ENCODE peak calls at places on chromosomes 3 and 15, in eight cellular contexts. L is psoas muscle; D is fibroblast of mammary gland; M is cardiac muscle cell; Z is cardiac fibroblast; B is brain microvascular endothelial cell; Y is tibial artery; C is CD8-positive, alpha-beta T cell. Q is an unnamed sample.

GRCh38 chr15:67175643-67176071 is 78.8 kb downstream of the AAGAB start:
- DNase-seq in L (peak), D (peak), M (no peak), Z (peak), B (no peak), Y (peak), C (no peak), Q (no peak)

GRCh38 chr3:195109098-195109657 is 161.8 kb downstream of the XXYLT1 start:
- DNase-seq in L (no peak), D (no peak), M (no peak), Z (no peak), B (no peak), Y (peak), C (no peak), Q (no peak)

GRCh38 chr3:130894130-130894872 is 417 bp downstream of the ATP2C1 start:
- DNase-seq in L (peak), D (no peak), M (peak), Z (peak), B (peak), Y (peak), C (peak), Q (no peak)

GRCh38 chr3:40079203-40079844 is 230.2 kb upstream of the EIF1B start:
- DNase-seq in L (no peak), D (peak), M (no peak), Z (peak), B (peak), Y (no peak), C (no peak), Q (no peak)

GRCh38 chr15:81174759-81175327 is 21.8 kb upstream of the IL16 start:
- DNase-seq in L (no peak), D (no peak), M (peak), Z (no peak), B (no peak), Y (no peak), C (no peak), Q (no peak)

GRCh38 chr15:43208052-43209002 is 12.5 kb downstream of the EPB42 start:
- DNase-seq in L (no peak), D (no peak), M (no peak), Z (no peak), B (no peak), Y (no peak), C (no peak), Q (no peak)

GRCh38 chr15:71162309-71162708 is 47.0 kb downstream of the THSD4 start:
- DNase-seq in L (no peak), D (no peak), M (no peak), Z (no peak), B (no peak), Y (no peak), C (no peak), Q (no peak)

GRCh38 chr3:13385373-13385965 is 34.7 kb downstream of the NUP210 start:
- DNase-seq in L (no peak), D (no peak), M (no peak), Z (no peak), B (no peak), Y (no peak), C (no peak), Q (no peak)

GRCh38 chr3:191138937-191139336 is 60.1 kb upstream of the OSTN start:
- DNase-seq in L (no peak), D (no peak), M (no peak), Z (no peak), B (no peak), Y (no peak), C (no peak), Q (no peak)

GRCh38 chr3:134064081-134064480 is 34.4 kb upstream of the SLCO2A1 start:
- DNase-seq in L (no peak), D (no peak), M (no peak), Z (no peak), B (no peak), Y (no peak), C (no peak), Q (no peak)

GRCh38 chr15:101454365-101454764 is 35.1 kb downstream of the PCSK6 start:
- DNase-seq in L (no peak), D (no peak), M (no peak), Z (no peak), B (no peak), Y (no peak), C (no peak), Q (no peak)

GRCh38 chr15:66701422-66702034 is 508 bp upstream of the SMAD6 start:
- DNase-seq in L (peak), D (peak), M (peak), Z (no peak), B (peak), Y (peak), C (peak), Q (no peak)

GRCh38 chr3:43620953-43621405 is 832 bp downstream of the ANO10 start:
- DNase-seq in L (no peak), D (no peak), M (no peak), Z (peak), B (peak), Y (no peak), C (no peak), Q (no peak)

GRCh38 chr3:196168808-196169391 is 42.3 kb downstream of the ZDHHC19 start:
- DNase-seq in L (peak), D (no peak), M (no peak), Z (no peak), B (no peak), Y (no peak), C (no peak), Q (no peak)

GRCh38 chr3:31699309-31699953 is 166.7 kb downstream of the STT3B start:
- DNase-seq in L (no peak), D (peak), M (no peak), Z (no peak), B (peak), Y (no peak), C (no peak), Q (no peak)

GRCh38 chr15:77027111-77027696 is 32.3 kb downstream of the PSTPIP1 start:
- DNase-seq in L (peak), D (no peak), M (no peak), Z (no peak), B (no peak), Y (peak), C (peak), Q (no peak)

GRCh38 chr3:151156618-151157216 is 46.3 kb downstream of the GPR171 start:
- DNase-seq in L (no peak), D (peak), M (peak), Z (peak), B (peak), Y (no peak), C (no peak), Q (peak)

GRCh38 chr3:138367912-138368311 is 19.5 kb downstream of the MRAS start:
- DNase-seq in L (peak), D (peak), M (no peak), Z (peak), B (no peak), Y (peak), C (no peak), Q (no peak)

GRCh38 chr3:123422457-123422856 is 26.4 kb downstream of the ADCY5 start:
- DNase-seq in L (no peak), D (no peak), M (no peak), Z (no peak), B (no peak), Y (no peak), C (no peak), Q (no peak)

DNA sequence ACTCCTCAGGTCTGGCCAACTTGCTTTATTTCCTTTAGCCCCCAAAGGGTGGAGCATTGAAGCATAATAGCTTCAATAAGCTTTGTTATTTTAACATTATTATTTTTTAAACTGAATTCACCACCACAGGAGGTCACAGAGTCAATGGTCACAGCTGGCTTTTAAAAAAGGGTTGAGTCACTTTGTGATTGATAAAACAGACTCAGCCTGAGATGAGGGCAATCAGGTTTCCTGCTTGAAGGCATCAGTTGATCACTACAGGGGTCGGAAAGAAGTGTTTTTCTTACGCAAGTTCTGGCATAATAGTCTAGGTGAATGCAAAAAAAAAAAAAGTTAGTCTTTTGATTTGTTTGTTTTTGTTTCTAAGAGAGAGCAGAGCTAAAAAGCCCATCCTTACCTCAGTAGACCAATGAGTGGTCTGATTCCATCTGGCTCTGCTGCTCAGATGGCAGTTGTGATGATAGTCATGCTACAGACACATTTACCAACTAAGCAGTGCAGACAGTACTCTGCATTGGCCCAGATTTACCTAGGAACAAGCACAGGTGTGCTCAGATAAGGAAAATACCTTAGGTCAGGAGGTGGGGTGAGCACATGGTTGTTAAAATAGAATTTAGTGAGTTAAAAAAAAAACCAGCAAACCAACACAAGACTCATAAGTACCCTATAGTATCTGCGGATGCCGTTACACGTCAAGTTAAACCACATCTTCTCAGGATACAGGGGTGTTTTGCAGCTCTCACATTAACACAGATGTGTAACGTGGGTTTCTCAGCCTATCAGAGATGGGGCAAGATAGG is 22.6 kb downstream of the ZNF80 start:
- DNase-seq in L (no peak), D (no peak), M (no peak), Z (no peak), B (no peak), Y (no peak), C (peak), Q (no peak)
- H3K4me3 ChIP-seq in L (no peak), D (peak), M (no peak), Z (no peak), B (peak), Y (no peak), C (peak), Q (peak)

GRCh38 chr3:55880357-55880756 is 393.3 kb upstream of the WNT5A start:
- DNase-seq in L (no peak), D (no peak), M (no peak), Z (no peak), B (no peak), Y (no peak), C (no peak), Q (no peak)

GRCh38 chr3:55873523-55874254 is 386.6 kb upstream of the WNT5A start:
- DNase-seq in L (no peak), D (no peak), M (no peak), Z (no peak), B (peak), Y (no peak), C (no peak), Q (no peak)

GRCh38 chr3:55875137-55875536 is 388.0 kb upstream of the WNT5A start:
- DNase-seq in L (no peak), D (no peak), M (no peak), Z (no peak), B (no peak), Y (no peak), C (no peak), Q (no peak)

GRCh38 chr3:55879901-55880331 is 392.8 kb upstream of the WNT5A start:
- DNase-seq in L (no peak), D (peak), M (no peak), Z (no peak), B (no peak), Y (no peak), C (no peak), Q (no peak)

GRCh38 chr3:55877703-55878102 is 390.6 kb upstream of the WNT5A start:
- DNase-seq in L (no peak), D (no peak), M (no peak), Z (no peak), B (no peak), Y (no peak), C (no peak), Q (no peak)
- TF ChIP-seq CTCF in L (no peak), D (no peak), M (no peak), Z (no peak), B (no peak), Y (no peak), C (no peak), Q (no peak)

GRCh38 chr15:58330836-58331561 is 100.8 kb upstream of the LIPC start:
- DNase-seq in L (no peak), D (peak), M (no peak), Z (no peak), B (no peak), Y (no peak), C (no peak), Q (no peak)

GRCh38 chr15:58332676-58333400 is 99.0 kb upstream of the LIPC start:
- DNase-seq in L (no peak), D (peak), M (no peak), Z (peak), B (peak), Y (no peak), C (no peak), Q (no peak)

GRCh38 chr15:58330468-58330793 is 101.4 kb upstream of the LIPC start:
- DNase-seq in L (no peak), D (no peak), M (no peak), Z (no peak), B (no peak), Y (no peak), C (no peak), Q (no peak)

GRCh38 chr15:58331562-58331902 is 100.3 kb upstream of the LIPC start:
- DNase-seq in L (no peak), D (no peak), M (no peak), Z (no peak), B (no peak), Y (no peak), C (no peak), Q (no peak)

DNA sequence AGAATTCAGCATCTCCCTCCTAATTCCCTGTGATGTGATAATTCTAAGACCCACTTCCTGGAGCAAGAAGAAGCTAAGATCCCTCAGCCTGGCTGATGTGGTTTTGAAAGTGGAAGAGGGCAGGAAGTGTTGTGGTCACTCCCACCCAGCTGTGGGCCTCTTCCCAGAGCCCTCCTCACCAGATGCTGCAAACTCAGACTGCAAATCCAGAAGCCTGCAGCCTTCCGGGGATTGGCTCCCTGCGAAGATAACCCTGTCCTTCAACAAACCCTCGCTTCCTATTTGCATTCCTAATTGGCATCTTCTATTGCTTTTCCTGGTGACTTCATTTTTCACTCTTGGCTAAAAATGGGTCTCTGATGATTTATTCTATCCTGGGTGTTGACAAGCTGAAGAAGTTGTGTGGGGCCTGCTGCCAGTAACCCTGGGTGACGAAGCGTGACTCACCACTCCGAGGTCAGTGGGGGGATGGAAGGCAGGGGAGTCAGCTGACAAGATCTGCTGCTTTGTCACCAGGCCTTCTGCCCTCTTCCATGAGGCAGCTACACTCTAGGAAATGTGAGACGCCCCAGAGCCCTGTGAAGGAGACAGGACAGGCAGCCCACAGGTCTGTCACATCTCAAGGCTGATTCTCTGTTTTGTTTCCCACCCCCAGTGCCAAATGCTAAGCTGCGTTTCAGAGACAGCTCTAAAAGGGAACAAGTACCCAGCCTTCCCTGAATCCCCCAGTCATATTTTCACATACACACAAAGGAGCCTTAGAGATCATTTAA is 99.7 kb upstream of the LIPC start:
- DNase-seq in L (peak), D (peak), M (peak), Z (peak), B (peak), Y (peak), C (peak), Q (peak)
- H3K4me3 ChIP-seq in L (peak), D (no peak), M (no peak), Z (no peak), B (peak), Y (no peak), C (no peak), Q (no peak)

DNA sequence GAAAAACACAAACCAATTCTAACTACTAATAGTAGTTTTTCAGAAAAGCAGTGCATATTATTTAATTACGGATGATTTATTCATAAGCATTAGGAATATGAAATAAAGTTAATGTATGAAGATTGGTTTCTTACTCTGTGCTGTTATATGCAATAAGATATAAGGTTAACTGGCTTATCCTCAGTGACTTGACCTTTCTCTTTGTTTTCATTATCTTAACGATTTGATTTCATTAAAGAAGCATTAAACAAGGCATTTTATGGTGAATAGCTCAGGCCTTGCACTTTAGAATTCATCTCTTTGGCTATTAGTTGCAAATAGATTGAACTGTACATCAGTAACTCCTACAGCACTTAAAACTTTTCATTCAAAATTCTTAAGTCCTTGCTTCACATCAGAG is 28.9 kb downstream of the RAP2B start:
- DNase-seq in L (no peak), D (no peak), M (no peak), Z (no peak), B (no peak), Y (no peak), C (no peak), Q (no peak)
- TF ChIP-seq CTCF in L (no peak), D (no peak), M (no peak), Z (no peak), B (no peak), Y (no peak), C (no peak), Q (no peak)

GRCh38 chr15:73996939-73997338 is 2.4 kb downstream of the PML start:
- DNase-seq in L (no peak), D (peak), M (no peak), Z (peak), B (peak), Y (no peak), C (peak), Q (no peak)
- H3K4me3 ChIP-seq in L (peak), D (peak), M (no peak), Z (peak), B (peak), Y (peak), C (peak), Q (peak)

GRCh38 chr3:192918275-192918588 is 576 bp upstream of the MB21D2 start:
- DNase-seq in L (no peak), D (no peak), M (no peak), Z (no peak), B (no peak), Y (no peak), C (no peak), Q (no peak)
- TF ChIP-seq CTCF in L (peak), D (no peak), M (no peak), Z (no peak), B (no peak), Y (no peak), C (no peak), Q (no peak)

DNA sequence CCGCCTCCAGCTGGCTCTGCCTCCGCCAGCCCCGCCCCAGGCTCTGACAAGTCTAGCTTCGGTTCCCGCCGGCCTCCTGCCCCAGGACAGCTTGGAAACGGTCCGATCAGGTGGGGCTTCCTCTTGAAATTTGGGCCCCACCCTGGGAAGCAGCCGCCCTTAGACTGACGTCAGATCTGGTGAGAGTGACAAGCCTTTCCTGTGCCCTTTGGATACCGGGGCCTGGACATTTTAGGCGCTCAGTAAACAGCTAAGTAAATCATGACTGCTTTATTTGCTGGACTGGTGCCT is 378 bp upstream of the HYAL3 start:
- DNase-seq in L (no peak), D (no peak), M (no peak), Z (no peak), B (no peak), Y (no peak), C (no peak), Q (no peak)
- H3K4me3 ChIP-seq in L (peak), D (peak), M (peak), Z (peak), B (peak), Y (peak), C (peak), Q (peak)

GRCh38 chr3:142931222-142931621 is 32.3 kb downstream of the PAQR9 start:
- DNase-seq in L (no peak), D (no peak), M (peak), Z (no peak), B (no peak), Y (no peak), C (peak), Q (no peak)

GRCh38 chr3:142926368-142926944 is 37.0 kb downstream of the PAQR9 start:
- DNase-seq in L (no peak), D (no peak), M (no peak), Z (no peak), B (no peak), Y (no peak), C (no peak), Q (no peak)

GRCh38 chr3:142929890-142930289 is 33.6 kb downstream of the PAQR9 start:
- DNase-seq in L (no peak), D (no peak), M (no peak), Z (no peak), B (no peak), Y (no peak), C (no peak), Q (no peak)

GRCh38 chr3:142930510-142930909 is 33.0 kb downstream of the PAQR9 start:
- DNase-seq in L (no peak), D (peak), M (no peak), Z (peak), B (no peak), Y (no peak), C (no peak), Q (no peak)

DNA sequence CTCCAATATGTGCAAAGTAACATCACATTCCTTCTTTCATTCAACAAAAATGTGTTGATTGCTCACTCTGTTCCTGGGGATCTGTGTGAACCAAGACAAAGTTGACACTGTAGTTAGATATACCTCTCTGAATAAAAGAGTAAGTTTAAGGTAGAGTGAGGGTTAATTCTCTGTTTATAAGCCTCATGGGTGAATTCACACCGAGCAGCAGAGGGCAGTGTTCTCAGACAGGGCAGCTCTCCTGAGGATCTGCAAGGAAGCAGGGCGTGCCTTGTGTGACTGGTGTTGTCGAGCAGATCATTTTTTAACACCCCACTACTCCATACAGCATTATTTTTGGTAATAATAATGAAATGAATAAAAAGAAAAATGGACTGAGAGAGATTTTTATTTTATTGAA is 34.4 kb downstream of the PAQR9 start:
- DNase-seq in L (peak), D (peak), M (no peak), Z (peak), B (peak), Y (no peak), C (peak), Q (peak)
- TF ChIP-seq CTCF in L (peak), D (peak), M (peak), Z (peak), B (peak), Y (no peak), C (peak), Q (peak)

GRCh38 chr15:48186271-48186670 is 5.2 kb upstream of the CTXN2 start:
- DNase-seq in L (no peak), D (no peak), M (no peak), Z (no peak), B (no peak), Y (no peak), C (no peak), Q (no peak)

GRCh38 chr15:48190932-48191573 is 412 bp upstream of the CTXN2 start:
- DNase-seq in L (peak), D (peak), M (peak), Z (peak), B (peak), Y (peak), C (peak), Q (no peak)

GRCh38 chr15:48191574-48192225 is at the start of gene CTXN2:
- DNase-seq in L (no peak), D (no peak), M (peak), Z (no peak), B (no peak), Y (no peak), C (no peak), Q (no peak)
- H3K4me3 ChIP-seq in L (no peak), D (no peak), M (peak), Z (no peak), B (peak), Y (no peak), C (no peak), Q (no peak)